ENCODE peak calls at places on chromosomes 7 and 10, in four cellular contexts. O is left lung, B is colonic mucosa, Z is spleen. P is an unnamed sample.

GRCh38 chr7:2038876-2039728 is 193.6 kb downstream of the MAD1L1 start:
- DNase-seq in O (peak; percentile 12), B (no peak), Z (peak; percentile 45), P (peak; percentile 10)

GRCh38 chr7:74288034-74288881 is 949 bp upstream of the CLIP2 start:
- DNase-seq in O (no peak), B (peak; percentile 53), Z (no peak), P (no peak)

GRCh38 chr10:36393800-36394199 is 731.6 kb upstream of the ANKRD30A start:
- DNase-seq in O (no peak), B (no peak), Z (no peak), P (no peak)

GRCh38 chr10:44569193-44570091 is 184.5 kb upstream of the CXCL12 start:
- DNase-seq in O (no peak), B (no peak), Z (no peak), P (no peak)

GRCh38 chr7:1693991-1694524 is 24.0 kb downstream of the ELFN1 start:
- DNase-seq in O (peak; percentile 73), B (no peak), Z (peak; percentile 42), P (no peak)

GRCh38 chr10:16521311-16522016 is at the start of gene C1QL3:
- DNase-seq in O (no peak), B (no peak), Z (no peak), P (no peak)

GRCh38 chr10:5584895-5585516 is 60.2 kb downstream of the CALML3 start:
- DNase-seq in O (no peak), B (no peak), Z (peak; percentile 49), P (no peak)

GRCh38 chr7:93817561-93817960 is 73.0 kb downstream of the TFPI2 start:
- DNase-seq in O (no peak), B (no peak), Z (no peak), P (no peak)

GRCh38 chr7:157816086-157816485 is 479.3 kb downstream of the DNAJB6 start:
- DNase-seq in O (peak; percentile 63), B (no peak), Z (peak; percentile 71), P (no peak)

GRCh38 chr7:86963599-86964230 is 95.7 kb downstream of the ELAPOR2 start:
- DNase-seq in O (no peak), B (no peak), Z (no peak), P (no peak)

GRCh38 chr10:60951272-60951724 is 7.3 kb upstream of the RHOBTB1 start:
- DNase-seq in O (no peak), B (no peak), Z (no peak), P (no peak)

GRCh38 chr10:87054373-87055295 is 34.5 kb downstream of the FAM25A start:
- DNase-seq in O (no peak), B (no peak), Z (no peak), P (no peak)

GRCh38 chr10:69573056-69573806 is at the start of gene NEUROG3:
- DNase-seq in O (no peak), B (no peak), Z (no peak), P (no peak)

GRCh38 chr10:72612203-72612826 is 13.6 kb downstream of the MICU1 start:
- DNase-seq in O (no peak), B (no peak), Z (no peak), P (no peak)

GRCh38 chr10:98916751-98917150 is 318.9 kb downstream of the HPSE2 start:
- DNase-seq in O (no peak), B (no peak), Z (no peak), P (no peak)

GRCh38 chr10:122853665-122854313 is 8.1 kb upstream of the CUZD1 start:
- DNase-seq in O (no peak), B (no peak), Z (no peak), P (no peak)

GRCh38 chr7:148708026-148708685 is 9.5 kb downstream of the CUL1 start:
- DNase-seq in O (peak; percentile 79), B (no peak), Z (no peak), P (no peak)

GRCh38 chr10:97230146-97230545 is 44.4 kb upstream of the SLIT1 start:
- DNase-seq in O (no peak), B (no peak), Z (no peak), P (no peak)

GRCh38 chr7:42573904-42574692 is 337.1 kb upstream of the GLI3 start:
- DNase-seq in O (no peak), B (no peak), Z (no peak), P (no peak)

GRCh38 chr7:24971333-24972165 is 8.4 kb downstream of the OSBPL3 start:
- DNase-seq in O (no peak), B (no peak), Z (no peak), P (no peak)

GRCh38 chr7:135672560-135673359 is 10.4 kb downstream of the STMP1 start:
- DNase-seq in O (no peak), B (peak; percentile 32), Z (no peak), P (no peak)

GRCh38 chr7:23895666-23896096 is 185.7 kb downstream of the STK31 start:
- DNase-seq in O (no peak), B (no peak), Z (no peak), P (no peak)

GRCh38 chr7:65037740-65038678 is 31.5 kb upstream of the ERV3-1 start:
- DNase-seq in O (peak; percentile 98), B (peak; percentile 93), Z (peak; percentile 98), P (peak; percentile 92)

GRCh38 chr7:151274936-151275812 is 26.7 kb upstream of the SMARCD3 start:
- DNase-seq in O (no peak), B (no peak), Z (no peak), P (no peak)

DNA sequence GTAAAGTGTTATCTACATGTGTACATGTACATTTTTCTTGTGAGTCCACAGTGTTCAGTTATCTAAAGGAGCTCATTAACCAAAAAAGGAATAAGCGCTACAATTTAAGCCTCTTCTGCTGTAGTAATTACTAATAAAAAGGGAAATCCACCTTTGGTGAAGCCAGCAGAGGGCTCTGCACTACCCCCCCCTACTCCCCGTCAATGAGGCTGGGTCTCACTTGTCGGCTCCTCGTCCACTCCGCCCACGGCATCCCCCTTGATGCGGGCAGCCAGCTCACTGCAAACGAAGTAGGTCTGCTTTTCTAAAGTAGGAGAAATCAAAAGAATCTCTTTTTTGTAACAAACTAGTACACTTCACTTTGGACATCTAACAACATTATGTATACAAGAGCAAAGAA is 4.7 kb upstream of the WASHC2A start:
- DNase-seq in O (no peak), B (no peak), Z (no peak), P (no peak)
- TF ChIP-seq CTCF in O (no peak), B (no peak), Z (no peak), P (no peak)

DNA sequence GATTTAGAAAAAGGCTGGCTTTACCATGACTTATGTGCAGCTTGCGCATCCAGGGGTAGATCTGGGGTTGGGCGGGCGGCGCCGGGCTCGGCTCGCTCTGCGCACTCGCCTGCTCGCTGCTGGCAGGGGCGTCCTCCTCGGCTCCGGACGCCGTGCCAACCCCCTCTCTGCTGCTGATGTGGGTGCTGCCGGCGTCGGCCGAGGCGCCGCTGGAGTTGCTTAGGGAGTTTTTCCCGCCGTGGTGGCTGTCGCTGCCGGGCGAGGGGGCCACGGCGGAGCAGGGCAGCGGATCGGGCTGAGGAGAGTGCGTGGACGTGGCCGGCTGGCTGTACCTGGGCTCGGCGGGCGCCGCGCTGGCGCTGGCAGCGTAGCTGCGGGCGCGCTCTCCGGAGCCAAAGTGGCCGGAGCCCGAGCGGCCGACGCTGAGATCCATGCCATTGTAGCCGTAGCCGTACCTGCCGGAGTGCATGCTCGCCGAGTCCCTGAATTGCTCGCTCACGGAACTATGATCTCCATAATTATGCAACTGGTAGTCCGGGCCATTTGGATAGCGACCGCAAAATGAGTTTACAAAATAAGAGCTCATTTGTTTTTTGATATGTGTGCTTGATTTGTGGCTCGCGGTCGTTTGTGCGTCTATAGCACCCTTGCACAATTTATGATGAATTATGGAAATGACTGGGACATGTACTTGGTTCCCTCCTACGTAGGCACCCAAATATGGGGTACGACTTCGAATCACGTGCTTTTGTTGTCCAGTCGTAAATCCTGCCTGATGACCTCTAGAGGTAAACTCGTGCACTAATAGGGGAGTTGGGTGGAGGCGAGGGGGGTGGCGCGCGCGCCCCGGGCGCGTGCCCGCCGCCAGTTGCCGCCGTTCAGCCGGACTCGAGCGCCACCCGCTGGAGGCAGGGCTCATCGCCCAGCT is at the start of gene HOXA5:
- DNase-seq in O (peak; percentile 81), B (peak; percentile 85), Z (peak; percentile 90), P (peak; percentile 71)
- TF ChIP-seq CTCF in O (peak; percentile 71), B (peak; percentile 80), Z (no peak), P (peak; percentile 47)

GRCh38 chr7:46933596-46933995 is 648.3 kb downstream of the TNS3 start:
- DNase-seq in O (no peak), B (no peak), Z (no peak), P (no peak)

GRCh38 chr7:46930336-46930735 is 651.6 kb downstream of the TNS3 start:
- DNase-seq in O (no peak), B (no peak), Z (no peak), P (no peak)

GRCh38 chr7:46932266-46932655 is 649.6 kb downstream of the TNS3 start:
- DNase-seq in O (no peak), B (no peak), Z (no peak), P (no peak)

GRCh38 chr7:46934198-46934825 is 647.6 kb downstream of the TNS3 start:
- DNase-seq in O (no peak), B (no peak), Z (no peak), P (no peak)

GRCh38 chr7:46932656-46933424 is 649.1 kb downstream of the TNS3 start:
- DNase-seq in O (no peak), B (peak; percentile 28), Z (no peak), P (no peak)
- TF ChIP-seq CTCF in O (no peak), B (no peak), Z (no peak), P (no peak)

DNA sequence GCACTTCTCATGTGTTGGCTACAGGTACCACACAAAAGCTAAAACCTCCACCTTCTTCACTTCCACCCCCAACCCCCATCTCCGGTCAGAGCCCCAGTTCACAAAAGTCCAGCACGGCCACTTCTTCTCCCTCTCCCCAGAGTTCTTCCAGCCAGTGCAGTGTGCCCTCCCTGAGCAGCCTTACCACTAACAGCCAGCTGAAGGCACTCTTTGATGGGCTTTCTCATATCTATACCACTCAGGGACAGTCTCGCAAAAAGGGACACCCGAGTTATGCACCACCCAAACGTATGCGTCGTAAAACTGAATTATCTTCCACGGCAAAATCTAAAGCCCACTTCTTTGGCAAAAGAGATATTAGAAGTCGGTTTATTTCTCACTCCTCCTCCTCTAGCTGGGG is 135.7 kb upstream of the SAMD8 start:
- DNase-seq in O (no peak), B (no peak), Z (no peak), P (no peak)
- TF ChIP-seq CTCF in O (no peak), B (no peak), Z (no peak), P (no peak)

DNA sequence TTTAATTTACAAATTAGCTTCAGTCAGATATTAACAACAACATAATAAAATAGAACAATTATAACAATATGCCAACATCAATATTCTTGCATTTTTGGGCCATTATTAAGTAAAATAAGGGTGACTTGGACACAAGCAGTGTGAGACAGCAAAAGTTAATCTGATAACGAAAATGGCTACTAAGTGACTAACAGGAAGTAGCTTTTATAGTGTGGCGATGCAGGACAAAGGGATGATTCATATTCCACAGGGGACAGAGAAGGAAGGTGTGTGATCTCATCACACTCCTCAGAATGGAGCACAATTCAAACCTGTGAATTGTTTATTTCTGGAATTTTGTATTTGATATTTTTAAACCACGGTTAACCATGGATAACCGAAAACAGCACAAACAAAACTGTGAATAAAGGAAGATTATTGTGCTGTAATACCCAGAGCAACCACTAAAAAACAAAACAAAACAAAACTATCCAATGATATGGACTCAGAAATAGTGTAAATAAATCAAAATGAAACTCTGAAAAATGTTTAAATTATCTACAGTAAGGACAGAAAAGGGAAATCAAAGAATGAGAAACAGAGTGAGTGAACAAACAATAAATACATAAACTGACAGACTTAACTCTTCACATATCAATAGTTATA is 66.9 kb upstream of the TFEC start:
- DNase-seq in O (no peak), B (no peak), Z (no peak), P (no peak)
- TF ChIP-seq CTCF in O (no peak), B (no peak), Z (no peak), P (peak; percentile 48)

P was measured in CD14-positive monocyte.